ENCODE peak calls at places on chromosomes 3 and 15, in ten cellular contexts. One of them, this sample, is unnamed. For H3K27me3, the result is how much of the 10 kb centered on the place peaks cover.

GRCh38 chr15:84402856-84403608 is 167.5 kb downstream of the GOLGA6L4 start:
- DNase-seq in IMR-90: no peak
- DNase-seq in PC-3: no peak
- DNase-seq in H9: no peak
- DNase-seq in heart left ventricle: no peak
- DNase-seq in fibroblast of lung: no peak
- DNase-seq in psoas muscle: no peak
- DNase-seq in Peyer's patch: no peak
- DNase-seq in pancreas: peak
- DNase-seq in RWPE2: peak
- DNase-seq in this sample: no peak

GRCh38 chr15:52689562-52689961 is 10.4 kb upstream of the ATOSA start:
- DNase-seq in H9: no peak
- DNase-seq in pancreas: no peak
- DNase-seq in IMR-90: no peak
- DNase-seq in heart left ventricle: no peak
- DNase-seq in PC-3: no peak
- DNase-seq in fibroblast of lung: no peak
- DNase-seq in psoas muscle: no peak
- DNase-seq in Peyer's patch: no peak
- DNase-seq in RWPE2: no peak
- DNase-seq in this sample: no peak

GRCh38 chr3:101900316-101900715 is 51.0 kb downstream of the NFKBIZ start:
- DNase-seq in IMR-90: no peak
- DNase-seq in RWPE2: no peak
- DNase-seq in H9: no peak
- DNase-seq in Peyer's patch: no peak
- DNase-seq in heart left ventricle: no peak
- DNase-seq in fibroblast of lung: no peak
- DNase-seq in PC-3: no peak
- DNase-seq in psoas muscle: no peak
- DNase-seq in pancreas: no peak
- DNase-seq in this sample: no peak

GRCh38 chr3:41888368-41889076 is 73.4 kb downstream of the ULK4 start:
- DNase-seq in pancreas: no peak
- DNase-seq in fibroblast of lung: no peak
- DNase-seq in H9: peak
- DNase-seq in RWPE2: no peak
- DNase-seq in heart left ventricle: no peak
- DNase-seq in PC-3: peak
- DNase-seq in Peyer's patch: no peak
- DNase-seq in IMR-90: no peak
- DNase-seq in psoas muscle: no peak
- DNase-seq in this sample: no peak

GRCh38 chr3:53150247-53151085 is 10.5 kb upstream of the PRKCD start:
- DNase-seq in heart left ventricle: no peak
- DNase-seq in RWPE2: no peak
- DNase-seq in psoas muscle: peak
- DNase-seq in pancreas: peak
- DNase-seq in fibroblast of lung: peak
- DNase-seq in Peyer's patch: peak
- DNase-seq in IMR-90: peak
- DNase-seq in PC-3: peak
- DNase-seq in H9: no peak
- DNase-seq in this sample: no peak

GRCh38 chr3:40120067-40120692 is 189.3 kb upstream of the EIF1B start:
- DNase-seq in PC-3: no peak
- DNase-seq in H9: no peak
- DNase-seq in heart left ventricle: no peak
- DNase-seq in RWPE2: no peak
- DNase-seq in psoas muscle: no peak
- DNase-seq in Peyer's patch: no peak
- DNase-seq in IMR-90: no peak
- DNase-seq in pancreas: no peak
- DNase-seq in fibroblast of lung: no peak
- DNase-seq in this sample: no peak

GRCh38 chr3:39124876-39125836 is 17.7 kb downstream of the TTC21A start:
- DNase-seq in heart left ventricle: no peak
- DNase-seq in PC-3: peak
- DNase-seq in fibroblast of lung: peak
- DNase-seq in Peyer's patch: peak
- DNase-seq in RWPE2: peak
- DNase-seq in IMR-90: peak
- DNase-seq in pancreas: no peak
- DNase-seq in psoas muscle: no peak
- DNase-seq in H9: peak
- DNase-seq in this sample: no peak

GRCh38 chr3:13111874-13112520 is 38.8 kb upstream of the IQSEC1 start:
- DNase-seq in pancreas: peak
- DNase-seq in psoas muscle: no peak
- DNase-seq in RWPE2: peak
- DNase-seq in H9: no peak
- DNase-seq in IMR-90: no peak
- DNase-seq in fibroblast of lung: no peak
- DNase-seq in heart left ventricle: no peak
- DNase-seq in PC-3: peak
- DNase-seq in Peyer's patch: peak
- DNase-seq in this sample: no peak

GRCh38 chr3:13424111-13424844 is 4.2 kb upstream of the NUP210 start:
- DNase-seq in RWPE2: no peak
- DNase-seq in fibroblast of lung: no peak
- DNase-seq in IMR-90: no peak
- DNase-seq in PC-3: peak
- DNase-seq in pancreas: no peak
- DNase-seq in H9: no peak
- DNase-seq in Peyer's patch: no peak
- DNase-seq in psoas muscle: no peak
- DNase-seq in heart left ventricle: no peak
- DNase-seq in this sample: no peak

GRCh38 chr3:152298393-152299242 is 29.9 kb downstream of the MBNL1 start:
- DNase-seq in H9: no peak
- DNase-seq in heart left ventricle: peak
- DNase-seq in PC-3: peak
- DNase-seq in IMR-90: peak
- DNase-seq in Peyer's patch: peak
- DNase-seq in fibroblast of lung: peak
- DNase-seq in pancreas: no peak
- DNase-seq in psoas muscle: peak
- DNase-seq in RWPE2: peak
- DNase-seq in this sample: no peak

GRCh38 chr15:38651328-38652038 is 86.9 kb upstream of the RASGRP1 start:
- DNase-seq in pancreas: no peak
- DNase-seq in psoas muscle: no peak
- DNase-seq in H9: no peak
- DNase-seq in IMR-90: no peak
- DNase-seq in PC-3: no peak
- DNase-seq in heart left ventricle: no peak
- DNase-seq in RWPE2: no peak
- DNase-seq in Peyer's patch: peak
- DNase-seq in fibroblast of lung: no peak
- DNase-seq in this sample: peak

GRCh38 chr15:88701561-88702095 is 62.8 kb downstream of the ISG20 start:
- DNase-seq in psoas muscle: no peak
- DNase-seq in H9: peak
- DNase-seq in Peyer's patch: peak
- DNase-seq in IMR-90: no peak
- DNase-seq in fibroblast of lung: no peak
- DNase-seq in RWPE2: peak
- DNase-seq in heart left ventricle: no peak
- DNase-seq in pancreas: no peak
- DNase-seq in PC-3: peak
- DNase-seq in this sample: no peak

GRCh38 chr15:88697276-88697675 is 58.5 kb downstream of the ISG20 start:
- DNase-seq in Peyer's patch: no peak
- DNase-seq in PC-3: no peak
- DNase-seq in pancreas: no peak
- DNase-seq in psoas muscle: no peak
- DNase-seq in fibroblast of lung: no peak
- DNase-seq in H9: no peak
- DNase-seq in IMR-90: no peak
- DNase-seq in heart left ventricle: no peak
- DNase-seq in RWPE2: no peak
- DNase-seq in this sample: no peak

GRCh38 chr15:88700716-88701115 is 61.9 kb downstream of the ISG20 start:
- DNase-seq in H9: no peak
- DNase-seq in RWPE2: no peak
- DNase-seq in fibroblast of lung: no peak
- DNase-seq in IMR-90: no peak
- DNase-seq in PC-3: no peak
- DNase-seq in pancreas: no peak
- DNase-seq in heart left ventricle: no peak
- DNase-seq in psoas muscle: no peak
- DNase-seq in Peyer's patch: peak
- DNase-seq in this sample: no peak

GRCh38 chr15:88702983-88703382 is 64.2 kb downstream of the ISG20 start:
- DNase-seq in Peyer's patch: peak
- DNase-seq in H9: no peak
- DNase-seq in pancreas: no peak
- DNase-seq in fibroblast of lung: peak
- DNase-seq in IMR-90: peak
- DNase-seq in heart left ventricle: no peak
- DNase-seq in psoas muscle: no peak
- DNase-seq in PC-3: no peak
- DNase-seq in RWPE2: peak
- DNase-seq in this sample: no peak

GRCh38 chr15:88699861-88700260 is 61.0 kb downstream of the ISG20 start:
- DNase-seq in RWPE2: no peak
- DNase-seq in pancreas: no peak
- DNase-seq in IMR-90: no peak
- DNase-seq in PC-3: no peak
- DNase-seq in fibroblast of lung: no peak
- DNase-seq in heart left ventricle: no peak
- DNase-seq in Peyer's patch: peak
- DNase-seq in H9: no peak
- DNase-seq in psoas muscle: no peak
- DNase-seq in this sample: no peak
- TF ChIP-seq CTCF in RWPE2: no peak
- TF ChIP-seq CTCF in pancreas: no peak
- TF ChIP-seq CTCF in IMR-90: no peak
- TF ChIP-seq CTCF in PC-3: no peak
- TF ChIP-seq CTCF in fibroblast of lung: no peak
- TF ChIP-seq CTCF in heart left ventricle: no peak
- TF ChIP-seq CTCF in Peyer's patch: no peak
- TF ChIP-seq CTCF in H9: no peak
- TF ChIP-seq CTCF in psoas muscle: no peak
- TF ChIP-seq CTCF in this sample: no peak

GRCh38 chr15:73265536-73266153 is 103.1 kb downstream of the HCN4 start:
- DNase-seq in RWPE2: no peak
- DNase-seq in H9: peak
- DNase-seq in fibroblast of lung: peak
- DNase-seq in Peyer's patch: peak
- DNase-seq in pancreas: no peak
- DNase-seq in PC-3: peak
- DNase-seq in psoas muscle: peak
- DNase-seq in heart left ventricle: no peak
- DNase-seq in IMR-90: peak
- DNase-seq in this sample: peak
- H3K27me3 ChIP-seq in RWPE2: under half
- H3K27me3 ChIP-seq in H9: under half
- H3K27me3 ChIP-seq in fibroblast of lung: under half
- H3K27me3 ChIP-seq in Peyer's patch: under half
- H3K27me3 ChIP-seq in pancreas: under half
- H3K27me3 ChIP-seq in PC-3: under half
- H3K27me3 ChIP-seq in psoas muscle: under half
- H3K27me3 ChIP-seq in heart left ventricle: under half
- H3K27me3 ChIP-seq in IMR-90: under half
- H3K27me3 ChIP-seq in this sample: under half

DNA sequence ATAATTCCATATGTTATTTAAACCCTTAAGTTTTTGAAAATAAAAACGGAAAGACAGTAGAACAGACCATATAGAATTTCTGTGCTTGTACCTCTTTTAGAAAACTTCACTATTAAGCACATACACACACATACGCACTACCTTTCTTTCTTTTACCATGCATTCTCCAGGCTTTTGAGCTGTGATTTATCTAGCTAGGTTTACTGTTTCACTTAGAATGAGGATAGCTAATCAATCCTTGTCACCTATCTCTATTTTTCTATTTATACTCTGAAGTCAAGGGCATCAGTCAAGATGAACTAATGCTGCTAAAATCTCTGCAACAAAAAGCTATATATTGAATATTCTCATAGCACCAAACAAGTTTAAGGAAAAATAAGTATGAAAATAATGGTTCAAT is 43.2 kb downstream of the GOLIM4 start:
- DNase-seq in RWPE2: no peak
- DNase-seq in Peyer's patch: no peak
- DNase-seq in IMR-90: no peak
- DNase-seq in fibroblast of lung: no peak
- DNase-seq in PC-3: no peak
- DNase-seq in psoas muscle: no peak
- DNase-seq in H9: no peak
- DNase-seq in heart left ventricle: no peak
- DNase-seq in pancreas: no peak
- DNase-seq in this sample: no peak
- H3K27ac ChIP-seq in RWPE2: no peak
- H3K27ac ChIP-seq in Peyer's patch: no peak
- H3K27ac ChIP-seq in IMR-90: no peak
- H3K27ac ChIP-seq in fibroblast of lung: no peak
- H3K27ac ChIP-seq in PC-3: no peak
- H3K27ac ChIP-seq in psoas muscle: peak
- H3K27ac ChIP-seq in H9: no peak
- H3K27ac ChIP-seq in heart left ventricle: peak
- H3K27ac ChIP-seq in pancreas: no peak
- H3K27ac ChIP-seq in this sample: no peak

GRCh38 chr3:45246236-45246635 is 20.1 kb upstream of the TMEM158 start:
- DNase-seq in Peyer's patch: no peak
- DNase-seq in PC-3: no peak
- DNase-seq in H9: no peak
- DNase-seq in IMR-90: no peak
- DNase-seq in fibroblast of lung: no peak
- DNase-seq in pancreas: no peak
- DNase-seq in RWPE2: no peak
- DNase-seq in heart left ventricle: no peak
- DNase-seq in psoas muscle: no peak
- DNase-seq in this sample: no peak

GRCh38 chr3:45240292-45240691 is 14.2 kb upstream of the TMEM158 start:
- DNase-seq in H9: no peak
- DNase-seq in fibroblast of lung: no peak
- DNase-seq in PC-3: no peak
- DNase-seq in pancreas: no peak
- DNase-seq in IMR-90: no peak
- DNase-seq in heart left ventricle: no peak
- DNase-seq in Peyer's patch: no peak
- DNase-seq in RWPE2: no peak
- DNase-seq in psoas muscle: no peak
- DNase-seq in this sample: no peak

GRCh38 chr3:45241206-45241605 is 15.1 kb upstream of the TMEM158 start:
- DNase-seq in heart left ventricle: no peak
- DNase-seq in Peyer's patch: no peak
- DNase-seq in IMR-90: no peak
- DNase-seq in pancreas: no peak
- DNase-seq in H9: no peak
- DNase-seq in fibroblast of lung: no peak
- DNase-seq in psoas muscle: no peak
- DNase-seq in PC-3: no peak
- DNase-seq in RWPE2: no peak
- DNase-seq in this sample: no peak

GRCh38 chr3:45249391-45249790 is 23.3 kb upstream of the TMEM158 start:
- DNase-seq in RWPE2: no peak
- DNase-seq in H9: no peak
- DNase-seq in fibroblast of lung: peak
- DNase-seq in IMR-90: peak
- DNase-seq in psoas muscle: no peak
- DNase-seq in PC-3: peak
- DNase-seq in heart left ventricle: no peak
- DNase-seq in pancreas: no peak
- DNase-seq in Peyer's patch: no peak
- DNase-seq in this sample: no peak

GRCh38 chr3:45244356-45244755 is 18.3 kb upstream of the TMEM158 start:
- DNase-seq in PC-3: no peak
- DNase-seq in pancreas: no peak
- DNase-seq in Peyer's patch: no peak
- DNase-seq in IMR-90: no peak
- DNase-seq in RWPE2: no peak
- DNase-seq in heart left ventricle: no peak
- DNase-seq in H9: peak
- DNase-seq in fibroblast of lung: no peak
- DNase-seq in psoas muscle: no peak
- DNase-seq in this sample: no peak
- TF ChIP-seq CTCF in PC-3: no peak
- TF ChIP-seq CTCF in pancreas: no peak
- TF ChIP-seq CTCF in Peyer's patch: no peak
- TF ChIP-seq CTCF in IMR-90: no peak
- TF ChIP-seq CTCF in RWPE2: no peak
- TF ChIP-seq CTCF in heart left ventricle: no peak
- TF ChIP-seq CTCF in H9: no peak
- TF ChIP-seq CTCF in fibroblast of lung: no peak
- TF ChIP-seq CTCF in psoas muscle: no peak
- TF ChIP-seq CTCF in this sample: no peak